ENCODE peak calls at places on chromosomes 7 and 10, in five cellular contexts. F, T, G, E and W are unnamed samples.

GRCh38 chr10:110527731-110528171 is 30.0 kb downstream of the DUSP5 start:
- DNase-seq in F (no peak), T (no peak), G (no peak), E (no peak), W (no peak)

GRCh38 chr10:478471-479245 is 210.8 kb downstream of the DIP2C start:
- DNase-seq in F (no peak), T (no peak), G (no peak), E (no peak), W (no peak)

GRCh38 chr10:91220954-91221696 is 662 bp downstream of the PCGF5 start:
- DNase-seq in F (peak), T (peak), G (peak), E (no peak), W (no peak)

GRCh38 chr10:130897815-130898214 is 413.7 kb downstream of the TCERG1L start:
- DNase-seq in F (no peak), T (no peak), G (no peak), E (no peak), W (no peak)

GRCh38 chr10:71623098-71623985 is 96.2 kb downstream of the C10orf105 start:
- DNase-seq in F (peak), T (no peak), G (peak), E (no peak), W (no peak)

GRCh38 chr10:6593140-6593740 is 13.2 kb upstream of the PRKCQ start:
- DNase-seq in F (no peak), T (no peak), G (no peak), E (no peak), W (no peak)

GRCh38 chr10:8331387-8331786 is 276.9 kb downstream of the GATA3 start:
- DNase-seq in F (no peak), T (no peak), G (no peak), E (no peak), W (no peak)

GRCh38 chr10:47145290-47145934 is 154.6 kb upstream of the GDF10 start:
- DNase-seq in F (no peak), T (no peak), G (no peak), E (no peak), W (no peak)

GRCh38 chr7:157570531-157571200 is 233.9 kb downstream of the DNAJB6 start:
- DNase-seq in F (no peak), T (no peak), G (no peak), E (no peak), W (no peak)

GRCh38 chr10:100496567-100496966 is 23.1 kb downstream of the SEC31B start:
- DNase-seq in F (no peak), T (no peak), G (no peak), E (no peak), W (no peak)

GRCh38 chr7:80127412-80128150 is 7.0 kb upstream of the GNAI1 start:
- DNase-seq in F (no peak), T (no peak), G (no peak), E (no peak), W (no peak)

GRCh38 chr10:3828404-3829192 is 43.6 kb upstream of the KLF6 start:
- DNase-seq in F (no peak), T (no peak), G (peak), E (no peak), W (no peak)

GRCh38 chr7:108335264-108335918 is 120.8 kb downstream of the NRCAM start:
- DNase-seq in F (no peak), T (no peak), G (no peak), E (no peak), W (no peak)

GRCh38 chr10:58742141-58742540 is 229.5 kb downstream of the BICC1 start:
- DNase-seq in F (no peak), T (no peak), G (no peak), E (no peak), W (no peak)

GRCh38 chr7:139728203-139728602 is 49.6 kb downstream of the HIPK2 start:
- DNase-seq in F (no peak), T (no peak), G (no peak), E (no peak), W (no peak)

GRCh38 chr7:289756-290553 is at the start of gene FOXL3:
- DNase-seq in F (no peak), T (no peak), G (no peak), E (no peak), W (no peak)

GRCh38 chr7:151367304-151367703 is 25.7 kb downstream of the NUB1 start:
- DNase-seq in F (no peak), T (no peak), G (no peak), E (no peak), W (no peak)

GRCh38 chr10:96077181-96077580 is 33.8 kb downstream of the CCNJ start:
- DNase-seq in F (no peak), T (no peak), G (no peak), E (no peak), W (no peak)

GRCh38 chr10:103888113-103888841 is 29.7 kb downstream of the STN1 start:
- DNase-seq in F (peak), T (peak), G (peak), E (peak), W (peak)

GRCh38 chr7:127865466-127865865 is 165.8 kb downstream of the LRRC4 start:
- DNase-seq in F (no peak), T (no peak), G (no peak), E (no peak), W (no peak)

GRCh38 chr7:94909023-94909466 is 1.7 kb downstream of the PPP1R9A start:
- DNase-seq in F (no peak), T (no peak), G (no peak), E (no peak), W (no peak)
- H3K4me3 ChIP-seq in F (no peak), T (peak), G (no peak), E (peak), W (peak)

GRCh38 chr10:27356738-27357137 is 116.1 kb upstream of the ACBD5 start:
- DNase-seq in F (no peak), T (no peak), G (no peak), E (no peak), W (no peak)

GRCh38 chr10:27359792-27360320 is 119.3 kb upstream of the ACBD5 start:
- DNase-seq in F (no peak), T (no peak), G (no peak), E (no peak), W (no peak)

GRCh38 chr10:27360581-27361172 is 120.1 kb upstream of the ACBD5 start:
- DNase-seq in F (peak), T (peak), G (peak), E (peak), W (peak)

GRCh38 chr10:27355918-27356573 is 115.4 kb upstream of the ACBD5 start:
- DNase-seq in F (no peak), T (no peak), G (no peak), E (no peak), W (no peak)
- TF ChIP-seq CTCF in F (no peak), T (no peak), G (no peak), E (no peak), W (no peak)

GRCh38 chr7:75650062-75650461 is 88.7 kb downstream of the HIP1 start:
- DNase-seq in F (no peak), T (no peak), G (peak), E (no peak), W (no peak)
- H3K27ac ChIP-seq in F (no peak), T (peak), G (no peak), E (peak), W (peak)

GRCh38 chr7:5636446-5636835 is 145.0 kb downstream of the RNF216 start:
- DNase-seq in F (no peak), T (no peak), G (no peak), E (no peak), W (no peak)
- H3K4me3 ChIP-seq in F (no peak), T (no peak), G (no peak), E (no peak), W (peak)

GRCh38 chr7:124100190-124100589 is 67.3 kb upstream of the TMEM229A start:
- DNase-seq in F (no peak), T (no peak), G (no peak), E (no peak), W (no peak)

GRCh38 chr7:124106575-124106974 is 73.7 kb upstream of the TMEM229A start:
- DNase-seq in F (no peak), T (no peak), G (no peak), E (no peak), W (no peak)

GRCh38 chr7:124101173-124101768 is 68.4 kb upstream of the TMEM229A start:
- DNase-seq in F (no peak), T (no peak), G (peak), E (no peak), W (no peak)
- TF ChIP-seq CTCF in F (peak), T (peak), G (peak), E (no peak), W (peak)

DNA sequence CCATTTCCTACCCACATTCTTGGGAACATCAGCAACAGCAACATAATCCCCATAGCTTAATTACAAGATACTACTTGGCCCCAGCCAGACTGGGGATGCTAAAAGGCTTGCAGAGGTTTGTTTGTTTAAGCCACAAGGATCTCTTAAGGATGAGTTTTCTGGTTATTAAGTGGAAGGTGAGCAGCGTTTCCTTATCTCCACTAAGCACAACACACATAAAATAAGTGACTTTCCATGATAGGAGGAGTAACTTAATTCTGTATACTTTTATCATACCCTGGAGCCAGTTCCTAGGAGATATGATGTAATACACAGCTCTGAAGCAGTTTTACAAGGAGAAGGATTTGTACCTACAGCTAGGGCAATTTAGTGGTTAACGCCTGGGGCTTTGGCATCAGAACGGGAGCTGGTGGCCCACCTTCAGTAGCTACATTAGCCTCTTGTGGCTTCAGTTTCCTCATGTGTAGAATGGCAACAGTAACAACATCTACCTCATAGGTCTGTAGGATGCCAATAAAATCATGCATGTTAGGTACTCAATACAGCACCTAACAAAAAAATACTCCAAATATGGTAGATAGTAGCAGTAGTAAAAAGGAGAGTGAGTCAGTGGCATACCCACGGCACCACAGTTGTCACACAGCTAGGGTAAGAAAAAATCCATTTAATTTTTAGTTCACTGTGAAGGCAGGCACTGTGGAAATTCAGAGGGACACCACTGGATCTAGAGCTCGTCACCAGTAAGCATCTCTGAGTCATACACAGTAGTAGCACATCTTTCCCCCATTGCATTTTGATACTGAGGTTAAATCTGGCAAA is 55.2 kb downstream of the DOCK4 start:
- DNase-seq in F (no peak), T (no peak), G (no peak), E (no peak), W (no peak)
- H3K27ac ChIP-seq in F (no peak), T (no peak), G (no peak), E (no peak), W (no peak)

GRCh38 chr10:70363292-70363691 is 19.1 kb downstream of the LRRC20 start:
- DNase-seq in F (no peak), T (no peak), G (no peak), E (no peak), W (no peak)

GRCh38 chr10:70364772-70365091 is 17.7 kb downstream of the LRRC20 start:
- DNase-seq in F (no peak), T (no peak), G (no peak), E (no peak), W (no peak)

GRCh38 chr10:70367195-70367796 is 15.1 kb downstream of the LRRC20 start:
- DNase-seq in F (no peak), T (no peak), G (no peak), E (no peak), W (no peak)

GRCh38 chr10:70362357-70362756 is 20.1 kb downstream of the LRRC20 start:
- DNase-seq in F (no peak), T (no peak), G (no peak), E (no peak), W (no peak)

GRCh38 chr10:70364001-70364771 is 18.2 kb downstream of the LRRC20 start:
- DNase-seq in F (peak), T (peak), G (peak), E (peak), W (peak)
- H3K4me3 ChIP-seq in F (no peak), T (peak), G (no peak), E (peak), W (peak)

GRCh38 chr7:28364082-28364481 is 48.2 kb upstream of the CREB5 start:
- DNase-seq in F (no peak), T (no peak), G (no peak), E (no peak), W (no peak)
- TF ChIP-seq CTCF in F (no peak), T (peak), G (peak), E (no peak), W (no peak)